ENCODE peak calls at places on chromosomes 2 and 18, in six cellular contexts. L is tibial nerve, I is mesendoderm, N is psoas muscle, F is heart right ventricle, E is DND-41. G is an unnamed sample. For H3K4me1 and H3K27me3, the result is how much of the 10 kb centered on the place peaks cover.

GRCh38 chr2:30351941-30352340 is 95.1 kb upstream of the LCLAT1 start:
- DNase-seq in E (no peak), L (no peak), I (no peak), F (no peak), N (no peak), G (no peak)

GRCh38 chr2:29290293-29291052 is 175.3 kb downstream of the CLIP4 start:
- DNase-seq in L (no peak), E (no peak), I (peak), F (no peak), N (no peak), G (no peak)

GRCh38 chr18:11996907-11997306 is 15.6 kb downstream of the IMPA2 start:
- DNase-seq in N (peak), L (no peak), I (no peak), F (no peak), E (no peak), G (no peak)

GRCh38 chr2:217846321-217846743 is 156.5 kb downstream of the TNS1 start:
- DNase-seq in L (no peak), I (no peak), N (peak), F (no peak), E (no peak), G (no peak)

GRCh38 chr2:142580691-142581090 is 296.8 kb upstream of the KYNU start:
- DNase-seq in F (no peak), L (no peak), I (no peak), N (no peak), E (no peak), G (no peak)

GRCh38 chr2:187542123-187542522 is 12.1 kb downstream of the TFPI start:
- DNase-seq in F (no peak), E (no peak), I (no peak), L (no peak), N (no peak), G (no peak)

GRCh38 chr18:63368611-63369010 is 1.6 kb upstream of the KDSR start:
- DNase-seq in E (no peak), I (no peak), F (no peak), N (no peak), L (no peak), G (no peak)

GRCh38 chr2:199455186-199455532 is 2.6 kb downstream of the SATB2 start:
- DNase-seq in I (no peak), F (no peak), N (no peak), L (no peak), E (no peak), G (no peak)

GRCh38 chr2:68811364-68811763 is 59.8 kb downstream of the BMP10 start:
- DNase-seq in N (no peak), E (no peak), I (no peak), L (no peak), F (peak), G (no peak)

GRCh38 chr18:71942433-71942832 is 601.7 kb downstream of the CBLN2 start:
- DNase-seq in I (peak), E (no peak), N (no peak), L (no peak), F (no peak), G (no peak)

GRCh38 chr2:143467011-143467410 is 337.8 kb downstream of the ARHGAP15 start:
- DNase-seq in E (no peak), I (no peak), F (no peak), N (no peak), L (no peak), G (no peak)

GRCh38 chr2:146587291-146587713 is 1257.5 kb upstream of the ACVR2A start:
- DNase-seq in I (no peak), E (no peak), L (no peak), N (peak), F (no peak), G (no peak)

GRCh38 chr2:219512524-219513216 is 1.6 kb upstream of the ASIC4 start:
- DNase-seq in L (no peak), E (no peak), I (no peak), F (no peak), N (no peak), G (no peak)

GRCh38 chr2:211055438-211055837 is 499.0 kb downstream of the CPS1 start:
- DNase-seq in L (no peak), E (no peak), I (peak), N (no peak), F (no peak), G (peak)

GRCh38 chr2:129483366-129483765 is 496.1 kb upstream of the RAB6C start:
- DNase-seq in L (no peak), I (no peak), N (no peak), F (no peak), E (no peak), G (no peak)

GRCh38 chr2:204177977-204178522 is 241.5 kb downstream of the ICOS start:
- DNase-seq in E (peak), N (peak), F (peak), I (peak), L (peak), G (peak)

GRCh38 chr2:224843141-224843540 is 127.0 kb upstream of the CCDC195 start:
- DNase-seq in L (no peak), F (no peak), N (no peak), I (no peak), E (no peak), G (no peak)

GRCh38 chr2:237868631-237869356 is 9.4 kb downstream of the RAMP1 start:
- DNase-seq in E (no peak), N (no peak), F (no peak), I (no peak), L (no peak), G (no peak)

GRCh38 chr2:207049122-207049521 is 109.8 kb downstream of the CPO start:
- DNase-seq in N (no peak), I (no peak), F (no peak), L (no peak), E (no peak), G (no peak)

GRCh38 chr2:88227446-88227845 is 57.3 kb downstream of the THNSL2 start:
- DNase-seq in F (no peak), L (no peak), N (no peak), E (no peak), I (peak), G (no peak)

GRCh38 chr2:134324942-134325341 is 71.1 kb downstream of the MGAT5 start:
- DNase-seq in I (no peak), F (no peak), L (no peak), E (no peak), N (no peak), G (no peak)

GRCh38 chr2:85667561-85668008 is 414 bp downstream of the SFTPB start:
- DNase-seq in L (no peak), F (no peak), E (no peak), N (no peak), I (no peak), G (no peak)

GRCh38 chr2:79025421-79025820 is at the start of gene REG3G:
- DNase-seq in N (no peak), F (no peak), I (no peak), L (no peak), E (no peak), G (no peak)

GRCh38 chr2:226378733-226379132 is 420.9 kb downstream of the IRS1 start:
- DNase-seq in E (no peak), I (no peak), F (no peak), L (no peak), N (no peak), G (no peak)

GRCh38 chr2:189393440-189394111 is 47.7 kb upstream of the WDR75 start:
- DNase-seq in F (no peak), N (no peak), E (no peak), I (peak), L (no peak), G (no peak)

GRCh38 chr2:149716687-149717086 is 129.1 kb upstream of the MMADHC start:
- DNase-seq in L (no peak), E (no peak), F (no peak), I (peak), N (no peak), G (no peak)

GRCh38 chr2:232013701-232014353 is 52.3 kb downstream of the DIS3L2 start:
- DNase-seq in N (no peak), I (no peak), L (no peak), E (no peak), F (no peak), G (no peak)

GRCh38 chr2:235723371-235723770 is 229.5 kb downstream of the AGAP1 start:
- DNase-seq in I (no peak), F (no peak), E (no peak), N (no peak), L (no peak), G (no peak)

GRCh38 chr2:230230087-230230486 is 4.6 kb downstream of the SP140 start:
- DNase-seq in F (no peak), I (peak), E (no peak), L (no peak), N (no peak), G (no peak)

GRCh38 chr2:241796209-241796608 is 12.8 kb upstream of the NEU4 start:
- DNase-seq in F (no peak), I (no peak), E (no peak), N (no peak), L (peak), G (no peak)

GRCh38 chr18:13530215-13530878 is 196.0 kb downstream of the FAM210A start:
- DNase-seq in E (no peak), I (no peak), F (no peak), N (no peak), L (no peak), G (no peak)

GRCh38 chr2:290090-290722 is 2.3 kb upstream of the ALKAL2 start:
- DNase-seq in E (no peak), F (peak), N (peak), I (peak), L (peak), G (peak)

DNA sequence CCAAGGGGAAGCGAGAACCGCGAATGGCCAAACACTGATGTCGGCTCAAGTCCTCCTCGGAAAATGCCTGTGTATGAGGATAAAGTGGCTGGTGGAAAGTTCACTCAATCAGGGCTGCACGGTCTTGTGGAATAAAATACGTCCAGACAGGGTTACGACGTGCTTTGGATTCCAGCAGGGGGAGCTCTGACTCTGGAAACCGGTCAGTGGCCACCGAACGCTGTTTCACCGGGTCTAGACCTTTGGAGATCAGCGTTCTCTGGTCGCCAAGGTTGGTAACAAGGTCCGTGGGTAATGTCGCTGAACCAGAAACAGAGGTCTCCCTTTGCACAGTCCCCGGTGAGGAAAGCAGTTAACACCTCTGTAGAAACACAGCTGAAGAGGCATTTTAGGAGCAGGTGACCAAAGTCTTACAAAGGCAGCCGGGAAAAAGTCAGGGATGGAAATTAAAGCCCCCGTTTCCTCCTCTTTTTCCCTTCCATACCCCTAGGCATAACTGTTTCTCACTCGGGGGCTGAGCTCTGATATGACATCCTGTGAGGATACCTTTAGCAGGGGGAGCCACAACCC is 47.8 kb downstream of the CDCA7 start:
- DNase-seq in N (peak), L (peak), E (peak), I (peak), F (peak), G (peak)
- H3K4me3 ChIP-seq in N (peak), L (no peak), E (no peak), I (no peak), F (peak), G (no peak)

GRCh38 chr2:197131558-197131855 is 179.1 kb downstream of the ANKRD44 start:
- DNase-seq in E (no peak), F (no peak), N (no peak), I (no peak), L (no peak), G (no peak)
- H3K4me1 ChIP-seq in E (under half), F (under half), N (under half), I (under half), L (under half), G (under half)

GRCh38 chr2:105405291-105405690 is 6.4 kb upstream of the FHL2 start:
- DNase-seq in L (no peak), N (no peak), F (no peak), E (no peak), I (no peak), G (no peak)

GRCh38 chr2:105406221-105406620 is 7.4 kb upstream of the FHL2 start:
- DNase-seq in E (no peak), F (no peak), N (no peak), I (no peak), L (no peak), G (no peak)

GRCh38 chr2:105410554-105410953 is 11.7 kb upstream of the FHL2 start:
- DNase-seq in E (no peak), L (no peak), I (no peak), F (no peak), N (no peak), G (no peak)

GRCh38 chr2:105409717-105410116 is 10.9 kb upstream of the FHL2 start:
- DNase-seq in E (no peak), L (peak), I (no peak), N (peak), F (peak), G (no peak)

DNA sequence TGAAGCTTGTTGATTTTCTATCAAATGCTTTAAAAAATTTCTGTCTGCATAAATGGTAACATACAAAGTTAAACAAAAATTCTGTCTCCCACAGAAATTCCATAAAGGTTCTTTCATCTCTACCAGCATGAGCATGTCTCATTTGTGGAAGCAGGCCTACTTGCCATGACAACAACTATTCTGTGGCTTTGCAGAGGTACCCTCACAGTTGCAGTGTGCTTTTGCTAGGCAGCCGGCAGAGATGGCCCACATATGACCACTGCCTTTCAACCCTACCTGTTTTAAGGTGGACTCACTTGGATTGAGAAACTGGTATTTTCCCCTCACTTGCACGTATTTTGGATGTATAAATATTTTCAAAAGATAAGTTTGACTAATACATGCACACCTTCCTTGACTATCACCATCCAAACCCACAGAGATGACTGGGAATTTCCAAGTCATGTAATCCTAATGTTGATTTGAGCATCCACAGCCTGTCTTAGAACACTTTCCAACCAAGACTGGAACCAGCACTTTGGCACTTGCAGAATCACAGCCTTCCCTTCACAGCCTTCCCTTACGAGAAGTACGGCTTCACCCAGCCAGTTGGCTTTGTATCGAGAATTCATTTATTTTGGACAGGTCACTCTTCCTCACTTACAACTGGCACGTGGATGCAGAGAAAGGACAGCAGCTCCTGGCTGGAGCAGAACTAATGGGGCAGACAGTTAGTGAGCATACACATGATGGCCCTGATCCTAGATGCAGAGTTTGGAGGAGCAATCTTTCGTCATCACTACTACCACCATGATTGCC is 9.3 kb upstream of the FHL2 start:
- DNase-seq in E (no peak), N (no peak), L (no peak), I (no peak), F (no peak), G (no peak)
- H3K27me3 ChIP-seq in E (under half), N (under half), L (under half), I (under half), F (under half), G (under half)

DNA sequence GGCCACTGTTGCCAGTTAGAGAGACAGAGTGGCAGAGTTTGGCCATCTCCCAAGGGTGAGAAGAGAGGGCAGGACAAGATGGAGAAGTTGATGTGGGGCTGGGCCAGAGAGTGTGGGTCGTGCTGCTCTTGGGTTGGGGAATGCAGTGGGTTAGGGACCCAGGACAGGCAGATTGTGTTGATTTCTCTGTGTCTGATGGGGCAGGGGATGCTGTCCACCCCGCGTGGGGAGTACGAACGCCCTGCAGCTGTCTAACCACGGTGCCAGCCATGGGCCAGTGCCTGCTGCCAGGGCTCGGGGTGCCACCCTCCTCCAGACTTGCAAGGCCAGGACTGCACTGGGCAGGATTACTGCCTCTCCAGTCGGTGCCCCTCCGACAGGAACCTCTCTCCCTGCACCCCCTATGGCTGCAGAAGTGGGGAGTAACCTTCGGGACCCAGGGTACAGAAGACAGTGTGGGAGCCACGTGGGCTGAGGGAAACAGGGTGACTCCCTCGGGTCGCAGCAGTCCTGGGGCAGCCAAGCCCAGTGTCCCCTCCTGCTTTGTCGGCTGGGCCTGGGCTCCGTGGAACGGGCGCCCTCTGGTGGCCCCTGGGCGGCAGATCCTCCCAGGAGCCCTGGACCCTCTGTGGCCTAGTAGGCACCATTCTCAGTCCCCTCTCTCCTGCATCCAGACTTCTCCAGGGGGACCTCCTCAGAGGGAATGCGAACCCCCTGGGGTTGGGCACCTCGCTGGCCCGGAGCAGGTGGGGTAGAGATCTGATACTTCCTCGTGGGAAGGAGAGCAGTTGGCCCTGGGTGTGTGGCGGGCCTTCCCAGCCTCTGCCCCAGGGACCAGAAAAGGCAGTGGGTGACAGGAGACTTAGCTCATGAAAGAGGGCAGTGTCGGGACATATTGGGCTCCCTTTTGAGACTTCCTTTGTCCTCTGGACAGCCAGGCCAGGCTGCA is 2.7 kb downstream of the GPC1 start:
- DNase-seq in L (no peak), I (peak), N (peak), E (peak), F (peak), G (peak)
- H3K4me3 ChIP-seq in L (peak), I (no peak), N (peak), E (no peak), F (peak), G (no peak)

GRCh38 chr2:234373060-234373459 is 123.8 kb downstream of the ARL4C start:
- DNase-seq in L (no peak), E (no peak), F (no peak), I (no peak), N (no peak), G (no peak)
- H3K4me1 ChIP-seq in L (under half), E (half or more), F (under half), I (under half), N (under half), G (under half)

GRCh38 chr18:7382631-7383335 is 151.9 kb downstream of the LRRC30 start:
- DNase-seq in N (no peak), F (no peak), L (no peak), I (no peak), E (no peak), G (no peak)

GRCh38 chr18:7388752-7389151 is 157.9 kb downstream of the LRRC30 start:
- DNase-seq in N (no peak), F (no peak), E (no peak), L (no peak), I (no peak), G (no peak)

GRCh38 chr18:7381307-7381706 is 150.4 kb downstream of the LRRC30 start:
- DNase-seq in E (no peak), I (no peak), F (no peak), L (no peak), N (no peak), G (no peak)

GRCh38 chr18:7383336-7383980 is 152.6 kb downstream of the LRRC30 start:
- DNase-seq in N (no peak), L (no peak), I (no peak), F (no peak), E (no peak), G (no peak)
- H3K27me3 ChIP-seq in N (under half), L (under half), I (under half), F (under half), E (under half), G (under half)

DNA sequence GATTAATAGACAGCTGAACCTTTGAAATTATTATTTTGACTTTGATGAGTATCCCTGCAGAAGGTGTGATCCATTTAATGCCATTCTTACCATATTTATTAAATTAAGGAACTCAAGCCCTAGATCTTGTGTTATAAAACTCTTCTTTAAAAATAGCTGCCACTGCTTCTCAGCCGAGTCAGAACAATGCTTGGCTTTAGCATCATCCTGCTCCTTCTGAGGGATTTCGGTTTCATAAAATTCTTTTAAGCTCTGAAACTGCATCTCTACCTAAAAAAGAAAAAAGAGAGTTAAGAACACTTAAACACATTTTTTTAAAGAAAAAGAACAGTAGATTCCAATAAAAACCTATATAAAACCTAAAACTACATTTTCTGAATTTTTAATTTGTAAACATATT is 70.7 kb upstream of the TTN start:
- DNase-seq in L (no peak), N (no peak), I (no peak), F (no peak), E (no peak), G (no peak)
- H3K4me3 ChIP-seq in L (no peak), N (peak), I (no peak), F (no peak), E (no peak), G (no peak)

G was measured in Caco-2.